ENCODE peak calls at places on chromosomes 3 and 15, in five cellular contexts. A is uterus, E is A549, N is breast epithelium, G is adrenal gland. C is an unnamed sample.

GRCh38 chr15:47432831-47433230 is 284.5 kb upstream of the SEMA6D start:
- DNase-seq in N (no peak), G (no peak), A (no peak), E (no peak), C (no peak)

GRCh38 chr15:60652870-60653269 is 173.9 kb upstream of the ICE2 start:
- DNase-seq in G (no peak), E (no peak), A (no peak), N (no peak), C (no peak)

GRCh38 chr3:198079771-198080520 is 119.9 kb downstream of the LMLN start:
- DNase-seq in E (peak; percentile 18), N (no peak), G (no peak), A (peak; percentile 15), C (no peak)

GRCh38 chr3:27714692-27715453 is 7.2 kb downstream of the EOMES start:
- DNase-seq in G (no peak), A (no peak), N (no peak), E (no peak), C (peak; percentile 80)

GRCh38 chr3:4978966-4979400 is 254 bp upstream of the BHLHE40 start:
- DNase-seq in A (peak; percentile 94), G (peak; percentile 97), N (peak; percentile 96), E (peak; percentile 99), C (peak; percentile 98)

GRCh38 chr3:81339040-81339845 is 422.2 kb downstream of the GBE1 start:
- DNase-seq in A (no peak), E (peak; percentile 24), G (no peak), N (no peak), C (no peak)

GRCh38 chr15:75591655-75592364 is 12.7 kb upstream of the PTPN9 start:
- DNase-seq in E (no peak), G (no peak), A (no peak), N (no peak), C (no peak)

GRCh38 chr15:78672285-78673003 is 31.4 kb upstream of the CHRNB4 start:
- DNase-seq in A (no peak), N (no peak), E (peak; percentile 13), G (no peak), C (peak; percentile 32)

GRCh38 chr15:67110400-67110799 is 45.0 kb downstream of the SMAD3 start:
- DNase-seq in A (no peak), G (no peak), E (peak; percentile 64), N (no peak), C (peak; percentile 83)

GRCh38 chr3:64300790-64301423 is 75.6 kb upstream of the PRICKLE2 start:
- DNase-seq in G (no peak), N (no peak), E (no peak), A (no peak), C (no peak)

GRCh38 chr3:100040846-100041245 is 73.5 kb downstream of the FILIP1L start:
- DNase-seq in A (no peak), G (no peak), E (no peak), N (no peak), C (no peak)

GRCh38 chr15:72342385-72342784 is 22.4 kb upstream of the CELF6 start:
- DNase-seq in A (no peak), G (no peak), E (peak; percentile 63), N (no peak), C (no peak)

DNA sequence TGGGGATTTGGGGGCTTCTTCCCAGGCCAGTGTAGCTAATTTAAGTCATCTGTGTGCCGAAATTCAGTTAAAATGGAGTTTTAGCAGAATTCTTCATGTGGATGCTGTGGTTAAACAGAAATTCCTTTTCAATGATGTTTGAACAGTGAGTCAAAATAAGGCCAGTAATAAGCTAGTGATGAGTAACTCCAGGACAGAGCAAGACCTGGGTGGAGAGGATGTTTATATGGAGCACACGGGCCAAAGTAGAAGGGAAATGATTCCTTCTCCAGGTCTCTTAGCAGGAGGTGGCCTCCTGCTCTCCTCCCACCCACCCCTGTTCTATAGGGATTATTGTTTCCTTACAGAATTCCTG is 31.9 kb upstream of the UACA start:
- DNase-seq in E (peak; percentile 85), N (no peak), G (no peak), A (no peak), C (no peak)
- TF ChIP-seq POLR2A in E (no peak), N (no peak), G (no peak), A (no peak), C (no peak)

GRCh38 chr3:103137830-103138229 is 703.0 kb downstream of the ZPLD1 start:
- DNase-seq in N (no peak), G (no peak), E (no peak), A (no peak), C (no peak)
- H3K27ac ChIP-seq in N (no peak overlapping the region), G (no peak overlapping the region), E (no peak overlapping the region), A (no peak overlapping the region), C (no peak overlapping the region)

GRCh38 chr15:64808785-64809453 is 16.5 kb downstream of the PIF1 start:
- DNase-seq in G (no peak), E (no peak), N (no peak), A (no peak), C (no peak)
- TF ChIP-seq POLR2A in G (no peak), E (no peak), N (no peak), A (no peak), C (no peak)

GRCh38 chr3:165775824-165776223 is 61.4 kb downstream of the BCHE start:
- DNase-seq in N (no peak), A (no peak), G (no peak), E (no peak), C (no peak)
- H3K27ac ChIP-seq in N (no peak overlapping the region), A (no peak overlapping the region), G (no peak overlapping the region), E (no peak overlapping the region), C (no peak overlapping the region)

DNA sequence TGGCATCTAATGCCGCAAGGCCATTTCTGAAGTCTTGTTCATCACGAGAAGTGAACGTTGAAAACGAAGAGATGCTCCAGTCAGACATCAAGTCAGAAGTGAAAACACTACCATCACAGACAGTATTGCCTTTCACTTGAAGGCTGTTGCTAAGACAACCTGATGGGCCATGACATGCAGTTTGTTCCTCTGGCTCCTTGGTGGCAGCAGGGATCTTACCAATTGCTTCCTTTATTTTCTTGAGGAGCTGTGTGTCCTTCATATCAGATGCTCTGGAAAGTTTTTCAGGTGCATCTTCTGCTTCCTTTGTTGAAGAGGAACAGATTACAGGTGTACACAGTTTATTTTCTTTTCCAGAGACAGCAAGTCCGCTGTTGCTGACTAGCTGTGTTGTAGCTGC is 30.7 kb upstream of the MYLK start:
- DNase-seq in G (no peak), E (peak; percentile 11), N (no peak), A (no peak), C (no peak)
- TF ChIP-seq POLR2A in G (no peak), E (no peak), N (no peak), A (no peak), C (no peak)

GRCh38 chr3:114643342-114643741 is 349.5 kb downstream of the TIGIT start:
- DNase-seq in A (no peak), N (no peak), G (no peak), E (no peak), C (no peak)

GRCh38 chr3:114640126-114640525 is 346.3 kb downstream of the TIGIT start:
- DNase-seq in N (no peak), E (no peak), G (no peak), A (no peak), C (no peak)

GRCh38 chr3:114634635-114635034 is 340.8 kb downstream of the TIGIT start:
- DNase-seq in G (no peak), N (no peak), A (no peak), E (no peak), C (no peak)

GRCh38 chr3:114635878-114636277 is 342.1 kb downstream of the TIGIT start:
- DNase-seq in G (no peak), E (no peak), A (no peak), N (no peak), C (no peak)

GRCh38 chr3:114639171-114639570 is 345.3 kb downstream of the TIGIT start:
- DNase-seq in N (no peak), G (no peak), E (no peak), A (no peak), C (no peak)
- H3K27ac ChIP-seq in N (no peak overlapping the region), G (no peak overlapping the region), E (no peak overlapping the region), A (no peak overlapping the region), C (no peak overlapping the region)